ENCODE peak calls at places on chromosomes 16 and 17, in ten cellular contexts. One of them, this sample, is unnamed.

GRCh38 chr16:58723109-58723508 is 11.0 kb downstream of the GOT2 start:
- DNase-seq in fibroblast of gingiva: no peak
- DNase-seq in left ventricle myocardium superior: no peak
- DNase-seq in HS-27A: no peak
- DNase-seq in NCI-H2081: no peak
- DNase-seq in NCI-H774: no peak
- DNase-seq in RWPE1: no peak
- DNase-seq in cardiac fibroblast: no peak
- DNase-seq in globus pallidus: no peak
- DNase-seq in testis: no peak
- DNase-seq in this sample: no peak

GRCh38 chr17:16652252-16652651 is 1.4 kb downstream of the ZNF624 start:
- DNase-seq in fibroblast of gingiva: no peak
- DNase-seq in left ventricle myocardium superior: no peak
- DNase-seq in HS-27A: no peak
- DNase-seq in NCI-H2081: no peak
- DNase-seq in NCI-H774: no peak
- DNase-seq in RWPE1: no peak
- DNase-seq in cardiac fibroblast: no peak
- DNase-seq in globus pallidus: no peak
- DNase-seq in testis: no peak
- DNase-seq in this sample: no peak

GRCh38 chr17:6021627-6022026 is 48.6 kb upstream of the WSCD1 start:
- DNase-seq in fibroblast of gingiva: no peak
- DNase-seq in left ventricle myocardium superior: no peak
- DNase-seq in HS-27A: no peak
- DNase-seq in NCI-H2081: no peak
- DNase-seq in NCI-H774: no peak
- DNase-seq in RWPE1: no peak
- DNase-seq in cardiac fibroblast: no peak
- DNase-seq in globus pallidus: no peak
- DNase-seq in testis: no peak
- DNase-seq in this sample: no peak

GRCh38 chr16:56348168-56349085 is 76.9 kb downstream of the AMFR start:
- DNase-seq in fibroblast of gingiva: no peak
- DNase-seq in left ventricle myocardium superior: peak
- DNase-seq in HS-27A: no peak
- DNase-seq in NCI-H2081: no peak
- DNase-seq in NCI-H774: no peak
- DNase-seq in RWPE1: no peak
- DNase-seq in cardiac fibroblast: no peak
- DNase-seq in globus pallidus: no peak
- DNase-seq in testis: no peak
- DNase-seq in this sample: no peak

GRCh38 chr16:67598527-67598926 is 36.2 kb downstream of the CTCF start:
- DNase-seq in fibroblast of gingiva: peak
- DNase-seq in left ventricle myocardium superior: no peak
- DNase-seq in HS-27A: no peak
- DNase-seq in NCI-H2081: no peak
- DNase-seq in NCI-H774: no peak
- DNase-seq in RWPE1: no peak
- DNase-seq in cardiac fibroblast: peak
- DNase-seq in globus pallidus: no peak
- DNase-seq in testis: no peak
- DNase-seq in this sample: no peak

GRCh38 chr16:30660424-30661251 is 2.4 kb downstream of the FBRS start:
- DNase-seq in fibroblast of gingiva: no peak
- DNase-seq in left ventricle myocardium superior: no peak
- DNase-seq in HS-27A: no peak
- DNase-seq in NCI-H2081: no peak
- DNase-seq in NCI-H774: no peak
- DNase-seq in RWPE1: no peak
- DNase-seq in cardiac fibroblast: no peak
- DNase-seq in globus pallidus: no peak
- DNase-seq in testis: no peak
- DNase-seq in this sample: no peak

GRCh38 chr16:68664297-68664696 is 19.2 kb downstream of the CDH3 start:
- DNase-seq in fibroblast of gingiva: no peak
- DNase-seq in left ventricle myocardium superior: no peak
- DNase-seq in HS-27A: no peak
- DNase-seq in NCI-H2081: no peak
- DNase-seq in NCI-H774: no peak
- DNase-seq in RWPE1: no peak
- DNase-seq in cardiac fibroblast: no peak
- DNase-seq in globus pallidus: no peak
- DNase-seq in testis: no peak
- DNase-seq in this sample: no peak

GRCh38 chr17:46129302-46129701 is 63.9 kb downstream of the KANSL1 start:
- DNase-seq in fibroblast of gingiva: no peak
- DNase-seq in left ventricle myocardium superior: no peak
- DNase-seq in HS-27A: no peak
- DNase-seq in NCI-H2081: no peak
- DNase-seq in NCI-H774: no peak
- DNase-seq in RWPE1: no peak
- DNase-seq in cardiac fibroblast: no peak
- DNase-seq in globus pallidus: no peak
- DNase-seq in testis: no peak
- DNase-seq in this sample: no peak

GRCh38 chr17:44389723-44390202 is 314 bp upstream of the ITGA2B start:
- DNase-seq in fibroblast of gingiva: no peak
- DNase-seq in left ventricle myocardium superior: no peak
- DNase-seq in HS-27A: no peak
- DNase-seq in NCI-H2081: no peak
- DNase-seq in NCI-H774: no peak
- DNase-seq in RWPE1: no peak
- DNase-seq in cardiac fibroblast: no peak
- DNase-seq in globus pallidus: no peak
- DNase-seq in testis: no peak
- DNase-seq in this sample: no peak

GRCh38 chr16:27828671-27829070 is 234.8 kb downstream of the GSG1L start:
- DNase-seq in fibroblast of gingiva: no peak
- DNase-seq in left ventricle myocardium superior: no peak
- DNase-seq in HS-27A: no peak
- DNase-seq in NCI-H2081: no peak
- DNase-seq in NCI-H774: no peak
- DNase-seq in RWPE1: no peak
- DNase-seq in cardiac fibroblast: no peak
- DNase-seq in globus pallidus: no peak
- DNase-seq in testis: no peak
- DNase-seq in this sample: no peak

GRCh38 chr17:42179911-42180410 is 981 bp downstream of the KCNH4 start:
- DNase-seq in fibroblast of gingiva: no peak
- DNase-seq in left ventricle myocardium superior: peak
- DNase-seq in HS-27A: no peak
- DNase-seq in NCI-H2081: no peak
- DNase-seq in NCI-H774: peak
- DNase-seq in RWPE1: peak
- DNase-seq in cardiac fibroblast: peak
- DNase-seq in globus pallidus: no peak
- DNase-seq in testis: peak
- DNase-seq in this sample: no peak

GRCh38 chr16:65294708-65295107 is 172.8 kb upstream of the CDH11 start:
- DNase-seq in fibroblast of gingiva: no peak
- DNase-seq in left ventricle myocardium superior: no peak
- DNase-seq in HS-27A: no peak
- DNase-seq in NCI-H2081: no peak
- DNase-seq in NCI-H774: no peak
- DNase-seq in RWPE1: no peak
- DNase-seq in cardiac fibroblast: no peak
- DNase-seq in globus pallidus: no peak
- DNase-seq in testis: no peak
- DNase-seq in this sample: no peak

GRCh38 chr17:34382586-34383224 is 19.7 kb upstream of the CCL1 start:
- DNase-seq in fibroblast of gingiva: no peak
- DNase-seq in left ventricle myocardium superior: no peak
- DNase-seq in HS-27A: no peak
- DNase-seq in NCI-H2081: no peak
- DNase-seq in NCI-H774: no peak
- DNase-seq in RWPE1: no peak
- DNase-seq in cardiac fibroblast: peak
- DNase-seq in globus pallidus: no peak
- DNase-seq in testis: no peak
- DNase-seq in this sample: no peak

GRCh38 chr17:36529121-36529520 is 5.5 kb downstream of the MYO19 start:
- DNase-seq in fibroblast of gingiva: no peak
- DNase-seq in left ventricle myocardium superior: no peak
- DNase-seq in HS-27A: no peak
- DNase-seq in NCI-H2081: no peak
- DNase-seq in NCI-H774: no peak
- DNase-seq in RWPE1: no peak
- DNase-seq in cardiac fibroblast: no peak
- DNase-seq in globus pallidus: no peak
- DNase-seq in testis: no peak
- DNase-seq in this sample: no peak

GRCh38 chr17:74276051-74276476 is 2.0 kb downstream of the DNAI2 start:
- DNase-seq in fibroblast of gingiva: no peak
- DNase-seq in left ventricle myocardium superior: peak
- DNase-seq in HS-27A: no peak
- DNase-seq in NCI-H2081: no peak
- DNase-seq in NCI-H774: no peak
- DNase-seq in RWPE1: no peak
- DNase-seq in cardiac fibroblast: peak
- DNase-seq in globus pallidus: peak
- DNase-seq in testis: peak
- DNase-seq in this sample: no peak

GRCh38 chr17:74455025-74455585 is 11.3 kb upstream of the CD300A start:
- DNase-seq in fibroblast of gingiva: no peak
- DNase-seq in left ventricle myocardium superior: peak
- DNase-seq in HS-27A: no peak
- DNase-seq in NCI-H2081: no peak
- DNase-seq in NCI-H774: no peak
- DNase-seq in RWPE1: no peak
- DNase-seq in cardiac fibroblast: no peak
- DNase-seq in globus pallidus: no peak
- DNase-seq in testis: no peak
- DNase-seq in this sample: no peak

GRCh38 chr17:34797724-34798123 is 163.5 kb downstream of the CCT6B start:
- DNase-seq in fibroblast of gingiva: no peak
- DNase-seq in left ventricle myocardium superior: peak
- DNase-seq in HS-27A: no peak
- DNase-seq in NCI-H2081: no peak
- DNase-seq in NCI-H774: no peak
- DNase-seq in RWPE1: peak
- DNase-seq in cardiac fibroblast: peak
- DNase-seq in globus pallidus: no peak
- DNase-seq in testis: peak
- DNase-seq in this sample: no peak

GRCh38 chr16:51815527-51815926 is 664.5 kb upstream of the SALL1 start:
- DNase-seq in fibroblast of gingiva: no peak
- DNase-seq in left ventricle myocardium superior: no peak
- DNase-seq in HS-27A: no peak
- DNase-seq in NCI-H2081: no peak
- DNase-seq in NCI-H774: no peak
- DNase-seq in RWPE1: no peak
- DNase-seq in cardiac fibroblast: no peak
- DNase-seq in globus pallidus: no peak
- DNase-seq in testis: no peak
- DNase-seq in this sample: no peak

GRCh38 chr17:67582632-67583230 is 135.0 kb upstream of the NOL11 start:
- DNase-seq in fibroblast of gingiva: no peak
- DNase-seq in left ventricle myocardium superior: no peak
- DNase-seq in HS-27A: no peak
- DNase-seq in NCI-H2081: peak
- DNase-seq in NCI-H774: peak
- DNase-seq in RWPE1: no peak
- DNase-seq in cardiac fibroblast: no peak
- DNase-seq in globus pallidus: no peak
- DNase-seq in testis: peak
- DNase-seq in this sample: no peak

GRCh38 chr16:85986931-85987749 is 88.2 kb downstream of the IRF8 start:
- DNase-seq in fibroblast of gingiva: no peak
- DNase-seq in left ventricle myocardium superior: peak
- DNase-seq in HS-27A: no peak
- DNase-seq in NCI-H2081: no peak
- DNase-seq in NCI-H774: no peak
- DNase-seq in RWPE1: no peak
- DNase-seq in cardiac fibroblast: no peak
- DNase-seq in globus pallidus: no peak
- DNase-seq in testis: peak
- DNase-seq in this sample: no peak

GRCh38 chr17:61837175-61838051 is 25.9 kb downstream of the BRIP1 start:
- DNase-seq in fibroblast of gingiva: peak
- DNase-seq in left ventricle myocardium superior: peak
- DNase-seq in HS-27A: peak
- DNase-seq in NCI-H2081: peak
- DNase-seq in NCI-H774: peak
- DNase-seq in RWPE1: peak
- DNase-seq in cardiac fibroblast: peak
- DNase-seq in globus pallidus: peak
- DNase-seq in testis: peak
- DNase-seq in this sample: peak

GRCh38 chr17:10737168-10737622 is 7.4 kb upstream of the TMEM220 start:
- DNase-seq in fibroblast of gingiva: peak
- DNase-seq in left ventricle myocardium superior: peak
- DNase-seq in HS-27A: no peak
- DNase-seq in NCI-H2081: peak
- DNase-seq in NCI-H774: no peak
- DNase-seq in RWPE1: peak
- DNase-seq in cardiac fibroblast: peak
- DNase-seq in globus pallidus: peak
- DNase-seq in testis: peak
- DNase-seq in this sample: no peak

GRCh38 chr16:56933266-56933619 is 1.3 kb downstream of the HERPUD1 start:
- DNase-seq in fibroblast of gingiva: peak
- DNase-seq in left ventricle myocardium superior: no peak
- DNase-seq in HS-27A: no peak
- DNase-seq in NCI-H2081: peak
- DNase-seq in NCI-H774: no peak
- DNase-seq in RWPE1: no peak
- DNase-seq in cardiac fibroblast: no peak
- DNase-seq in globus pallidus: no peak
- DNase-seq in testis: no peak
- DNase-seq in this sample: no peak

GRCh38 chr16:10827691-10828341 is 9.2 kb upstream of the TVP23A start:
- DNase-seq in fibroblast of gingiva: peak
- DNase-seq in left ventricle myocardium superior: peak
- DNase-seq in HS-27A: no peak
- DNase-seq in NCI-H2081: no peak
- DNase-seq in NCI-H774: no peak
- DNase-seq in RWPE1: peak
- DNase-seq in cardiac fibroblast: peak
- DNase-seq in globus pallidus: peak
- DNase-seq in testis: peak
- DNase-seq in this sample: peak

GRCh38 chr16:81499576-81500380 is 55.2 kb downstream of the CMIP start:
- DNase-seq in fibroblast of gingiva: no peak
- DNase-seq in left ventricle myocardium superior: no peak
- DNase-seq in HS-27A: no peak
- DNase-seq in NCI-H2081: no peak
- DNase-seq in NCI-H774: no peak
- DNase-seq in RWPE1: peak
- DNase-seq in cardiac fibroblast: no peak
- DNase-seq in globus pallidus: no peak
- DNase-seq in testis: no peak
- DNase-seq in this sample: no peak